ENCODE peak calls at places on chromosomes 5 and 9, in five cellular contexts. L is activated CD4-positive, CD25-positive, alpha-beta regulatory T cell; Q is activated naive CD4-positive, alpha-beta T cell treated with Interleukin-2 at 50 U/mL for 16 hours; I is kidney tubule cell; S is activated CD8-positive, alpha-beta memory T cell treated with anti-CD3 and anti-CD28 coated beads for 24 hours. Y is an unnamed sample.

GRCh38 chr5:57889558-57889957 is 406.9 kb upstream of the ACTBL2 start:
- DNase-seq in Q (no peak), I (peak), S (no peak), L (no peak), Y (no peak)

GRCh38 chr5:6766558-6767191 is 53.4 kb downstream of the TENT4A start:
- DNase-seq in S (peak), I (peak), L (peak), Q (peak), Y (peak)

GRCh38 chr5:39426136-39426535 is 1.4 kb upstream of the DAB2 start:
- DNase-seq in I (no peak), S (no peak), L (no peak), Q (no peak), Y (no peak)

GRCh38 chr5:145554399-145554798 is 280.7 kb downstream of the PRELID2 start:
- DNase-seq in I (peak), Q (no peak), S (no peak), L (no peak), Y (no peak)

GRCh38 chr5:128273736-128274135 is 190.2 kb downstream of the SLC12A2 start:
- DNase-seq in Q (no peak), L (no peak), S (no peak), I (no peak), Y (no peak)

GRCh38 chr9:106755727-106756126 is 107.2 kb upstream of the ZNF462 start:
- DNase-seq in S (no peak), Q (no peak), L (no peak), I (peak), Y (peak)

GRCh38 chr5:28301676-28302075 is 1263.3 kb upstream of the CDH9 start:
- DNase-seq in S (no peak), Q (no peak), I (peak), L (no peak), Y (no peak)

GRCh38 chr5:63262191-63262981 is 683.8 kb downstream of the LRRC70 start:
- DNase-seq in L (no peak), Q (no peak), I (peak), S (no peak), Y (no peak)

GRCh38 chr5:171162602-171163001 is 146.4 kb upstream of the TLX3 start:
- DNase-seq in I (peak), S (no peak), L (no peak), Q (no peak), Y (no peak)

GRCh38 chr5:44546283-44546682 is 157.1 kb upstream of the FGF10 start:
- DNase-seq in S (no peak), I (no peak), Q (no peak), L (no peak), Y (no peak)

GRCh38 chr9:89961616-89962341 is 357.0 kb downstream of the GADD45G start:
- DNase-seq in L (no peak), S (no peak), Q (no peak), I (no peak), Y (no peak)

GRCh38 chr5:56838409-56839039 is 23.2 kb downstream of the MAP3K1 start:
- DNase-seq in S (no peak), Q (no peak), L (no peak), I (peak), Y (no peak)